ENCODE peak calls at places on chromosomes 6 and 20, in six cellular contexts. S is uterus; R is MM.1S; D is CD4-positive, alpha-beta memory T cell; A is aorta; O is ovary. Q is an unnamed sample. For H3K36me3, the result is how much of the 10 kb centered on the place peaks cover.

GRCh38 chr6:44221291-44221960 is 2.0 kb upstream of the SLC29A1 start:
- DNase-seq in A (peak), O (peak), R (peak), D (peak), S (peak), Q (peak)

GRCh38 chr6:108850669-108851467 is 2.6 kb downstream of the ARMC2 start:
- DNase-seq in O (peak), D (no peak), R (no peak), S (no peak), A (peak), Q (peak)

GRCh38 chr6:132512342-132512637 is 626 bp downstream of the STX7 start:
- DNase-seq in S (no peak), R (no peak), O (no peak), D (no peak), A (no peak), Q (no peak)

GRCh38 chr6:27312146-27312949 is at the start of gene POM121L2:
- DNase-seq in O (no peak), S (peak), D (peak), A (peak), R (peak), Q (peak)

GRCh38 chr6:73631849-73632248 is 21.9 kb downstream of the SLC17A5 start:
- DNase-seq in D (no peak), S (no peak), A (no peak), O (no peak), R (no peak), Q (no peak)

GRCh38 chr20:51930775-51931174 is 128.5 kb upstream of the SALL4 start:
- DNase-seq in S (no peak), O (no peak), A (peak), R (no peak), D (no peak), Q (no peak)

GRCh38 chr6:34947561-34947960 is 58.5 kb downstream of the ANKS1A start:
- DNase-seq in R (peak), O (no peak), A (no peak), S (no peak), D (no peak), Q (no peak)

GRCh38 chr6:14966111-14966901 is 279.6 kb upstream of the JARID2 start:
- DNase-seq in O (no peak), S (no peak), A (no peak), R (no peak), D (no peak), Q (no peak)

GRCh38 chr6:169092375-169092774 is 161.3 kb downstream of the THBS2 start:
- DNase-seq in R (no peak), D (no peak), S (no peak), O (no peak), A (no peak), Q (no peak)

GRCh38 chr6:71072508-71072907 is 115.6 kb upstream of the B3GAT2 start:
- DNase-seq in R (no peak), D (no peak), A (no peak), S (no peak), O (no peak), Q (no peak)

GRCh38 chr20:41017448-41018042 is 11.1 kb upstream of the TOP1 start:
- DNase-seq in R (no peak), O (no peak), S (no peak), D (no peak), A (no peak), Q (no peak)

GRCh38 chr6:133834472-133835170 is 54.3 kb upstream of the TCF21 start:
- DNase-seq in D (no peak), S (no peak), O (no peak), R (no peak), A (no peak), Q (no peak)

GRCh38 chr6:37007340-37008043 is 2.0 kb downstream of the FGD2 start:
- DNase-seq in D (no peak), O (no peak), S (no peak), A (peak), R (no peak), Q (no peak)

GRCh38 chr6:170134077-170135040 is 156.5 kb downstream of the DLL1 start:
- DNase-seq in S (peak), A (peak), R (no peak), O (peak), D (no peak), Q (peak)

GRCh38 chr6:106520711-106521367 is 108.5 kb downstream of the RTN4IP1 start:
- DNase-seq in O (no peak), R (no peak), S (no peak), D (peak), A (no peak), Q (no peak)

GRCh38 chr6:12291785-12292604 is 1.8 kb downstream of the EDN1 start:
- DNase-seq in R (no peak), O (no peak), D (no peak), A (no peak), S (no peak), Q (peak)

GRCh38 chr6:38012573-38012972 is 193.0 kb downstream of the ZFAND3 start:
- DNase-seq in A (no peak), O (peak), R (peak), D (peak), S (no peak), Q (no peak)

GRCh38 chr20:46999821-47000465 is 105.3 kb downstream of the EYA2 start:
- DNase-seq in A (no peak), R (no peak), O (no peak), D (no peak), S (no peak), Q (no peak)

GRCh38 chr6:110593637-110594036 is 117.2 kb upstream of the SLC22A16 start:
- DNase-seq in R (no peak), D (no peak), O (no peak), A (no peak), S (no peak), Q (no peak)
- H3K36me3 ChIP-seq in R (under half), D (under half), O (under half), A (under half), S (under half), Q (under half)

DNA sequence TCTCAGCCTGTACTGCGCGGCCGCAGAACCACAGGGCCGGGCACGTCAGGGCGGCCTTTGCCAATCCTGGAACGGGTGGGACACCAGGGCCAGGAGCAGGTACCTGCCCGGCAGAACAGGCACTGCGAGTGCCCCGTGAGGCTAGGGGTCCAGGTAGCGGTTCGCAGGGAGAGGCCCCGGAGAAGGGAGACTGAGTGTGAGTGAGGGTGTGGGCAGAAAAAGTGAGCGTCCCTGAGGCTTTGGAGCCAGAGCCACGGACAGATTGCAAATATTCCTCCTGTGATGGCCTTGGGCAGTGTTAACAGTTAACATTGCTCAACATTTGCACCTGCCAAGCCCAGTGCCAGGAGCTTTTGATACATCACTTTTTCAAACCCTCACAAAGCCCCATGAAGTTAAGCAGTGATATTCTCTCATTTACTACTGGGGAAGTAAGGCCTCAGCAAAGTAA is 491 bp downstream of the GNMT start:
- DNase-seq in O (no peak), A (no peak), R (no peak), D (no peak), S (no peak), Q (peak)
- H3K36me3 ChIP-seq in O (under half), A (under half), R (under half), D (under half), S (under half), Q (under half)

DNA sequence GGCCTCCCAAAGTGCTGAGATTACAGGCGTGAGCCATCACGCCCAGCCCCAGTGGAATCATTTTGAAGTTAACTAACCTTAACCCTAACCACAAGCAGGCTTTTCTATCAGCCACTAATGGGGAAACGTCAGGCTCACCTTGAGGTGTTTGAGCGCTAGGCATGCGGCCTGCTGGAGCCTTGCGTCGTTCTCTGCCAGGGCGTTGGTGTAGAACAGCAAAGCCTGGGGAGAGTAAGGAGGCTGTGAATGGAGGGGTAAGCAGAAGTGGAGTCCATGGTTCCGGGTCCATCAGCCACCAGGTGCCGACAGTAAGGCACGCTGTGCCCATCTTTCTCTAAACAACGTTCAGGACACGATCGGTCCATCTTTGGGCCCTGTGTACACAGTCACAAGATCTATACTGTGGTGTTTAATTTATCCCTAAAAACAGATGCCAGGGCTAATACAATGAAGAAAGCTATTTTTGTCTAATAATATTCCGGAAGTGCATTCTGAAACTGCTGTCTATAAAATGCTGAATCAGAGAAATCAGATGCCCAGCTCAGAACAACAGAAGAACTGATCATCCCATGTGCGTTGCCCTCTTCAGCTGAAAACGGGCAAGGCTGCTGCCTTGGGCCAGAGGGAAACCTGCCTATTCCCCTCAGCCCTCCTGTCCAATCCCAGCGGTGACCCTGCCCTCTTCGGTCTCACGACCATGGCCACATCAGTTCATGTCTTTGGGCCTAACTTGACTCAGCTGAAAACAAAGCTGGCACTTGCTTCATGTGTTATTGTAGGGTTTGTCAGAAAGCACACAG is 79.6 kb downstream of the PTPN1 start:
- DNase-seq in S (no peak), R (peak), A (no peak), D (no peak), O (no peak), Q (no peak)
- H3K36me3 ChIP-seq in S (under half), R (under half), A (under half), D (under half), O (under half), Q (under half)

DNA sequence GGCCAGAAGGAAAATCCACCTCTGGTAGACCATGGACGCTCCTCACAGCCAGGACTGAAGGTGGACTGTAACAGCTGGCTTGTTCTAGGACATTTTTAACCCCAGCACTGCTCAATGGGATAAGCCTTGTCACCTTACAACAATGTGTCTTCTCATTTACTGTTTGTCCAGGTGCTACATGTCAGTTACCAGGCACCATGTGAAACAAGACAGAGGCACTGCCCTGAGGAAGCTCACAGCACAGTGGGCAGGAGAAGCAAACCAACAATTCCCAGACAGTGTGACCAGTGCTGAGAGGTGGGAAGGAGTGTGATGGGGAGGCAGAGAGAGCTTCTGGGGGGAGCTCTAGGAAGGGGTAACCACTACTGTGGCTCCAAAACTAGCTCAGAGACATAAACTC is 10.7 kb downstream of the SNHG17 start:
- DNase-seq in D (no peak), R (no peak), A (no peak), O (no peak), S (no peak), Q (no peak)
- H3K36me3 ChIP-seq in D (half or more), R (half or more), A (under half), O (under half), S (under half), Q (under half)

DNA sequence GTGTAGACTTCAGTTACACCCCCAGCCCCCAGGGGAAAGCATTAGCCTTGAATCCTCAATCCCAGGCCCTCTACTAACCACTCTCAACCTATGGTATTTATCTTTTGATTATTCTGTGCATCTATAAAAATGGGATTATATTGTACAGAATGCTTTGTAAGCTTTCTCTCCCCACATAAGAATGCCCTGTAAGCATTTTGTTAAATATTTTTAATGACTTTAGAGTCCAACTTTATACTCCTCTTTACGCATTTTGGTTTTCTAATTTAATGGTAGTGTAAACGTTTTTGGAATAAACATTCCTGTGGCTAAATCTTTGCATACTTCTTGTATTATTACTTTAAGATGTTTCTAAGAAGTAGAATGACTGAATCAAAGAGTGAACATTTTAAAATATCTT is 35.4 kb downstream of the FBXO9 start:
- DNase-seq in O (no peak), A (no peak), D (no peak), S (no peak), R (no peak), Q (no peak)
- H3K36me3 ChIP-seq in O (under half), A (under half), D (under half), S (under half), R (under half), Q (under half)

Q was measured in body of pancreas.